ENCODE peak calls at places on chromosomes 4 and X, in ten cellular contexts. One of them, this sample, is unnamed.

GRCh38 chrX:103092942-103093341 is at the start of gene NXF3:
- DNase-seq in GM23338: no peak
- DNase-seq in PC-3: no peak
- DNase-seq in hepatocyte: no peak
- DNase-seq in PC-9: no peak
- DNase-seq in H1: no peak
- DNase-seq in mammary epithelial cell: no peak
- DNase-seq in K562: no peak
- DNase-seq in OCI-LY7: no peak
- DNase-seq in IMR-90: no peak
- DNase-seq in this sample: no peak

GRCh38 chrX:105845661-105846060 is 23.3 kb downstream of the NRK start:
- DNase-seq in H1: no peak
- DNase-seq in GM23338: peak; percentile 25
- DNase-seq in hepatocyte: no peak
- DNase-seq in IMR-90: no peak
- DNase-seq in PC-9: no peak
- DNase-seq in PC-3: peak; percentile 8
- DNase-seq in K562: no peak
- DNase-seq in mammary epithelial cell: no peak
- DNase-seq in OCI-LY7: no peak
- DNase-seq in this sample: no peak

GRCh38 chr4:94412019-94413017 is 39.4 kb upstream of the PDLIM5 start:
- DNase-seq in PC-3: peak; percentile 85
- DNase-seq in H1: no peak
- DNase-seq in IMR-90: peak; percentile 79
- DNase-seq in mammary epithelial cell: peak; percentile 64
- DNase-seq in PC-9: peak; percentile 57
- DNase-seq in hepatocyte: peak; percentile 38
- DNase-seq in K562: peak; percentile 69
- DNase-seq in OCI-LY7: no peak
- DNase-seq in GM23338: no peak
- DNase-seq in this sample: no peak

GRCh38 chr4:29405151-29405550 is 1315.0 kb upstream of the PCDH7 start:
- DNase-seq in OCI-LY7: no peak
- DNase-seq in H1: no peak
- DNase-seq in K562: no peak
- DNase-seq in hepatocyte: no peak
- DNase-seq in PC-9: no peak
- DNase-seq in IMR-90: peak; percentile 16
- DNase-seq in mammary epithelial cell: no peak
- DNase-seq in GM23338: no peak
- DNase-seq in PC-3: no peak
- DNase-seq in this sample: no peak

GRCh38 chr4:185396724-185397402 is at the start of gene ANKRD37:
- DNase-seq in GM23338: peak; percentile 93
- DNase-seq in H1: peak; percentile 92
- DNase-seq in PC-3: peak; percentile 48
- DNase-seq in K562: no peak
- DNase-seq in IMR-90: peak; percentile 19
- DNase-seq in mammary epithelial cell: peak; percentile 76
- DNase-seq in OCI-LY7: no peak
- DNase-seq in hepatocyte: peak; percentile 68
- DNase-seq in PC-9: peak; percentile 86
- DNase-seq in this sample: no peak

GRCh38 chrX:77733342-77733741 is 52.7 kb downstream of the ATRX start:
- DNase-seq in GM23338: no peak
- DNase-seq in PC-3: no peak
- DNase-seq in OCI-LY7: no peak
- DNase-seq in K562: no peak
- DNase-seq in mammary epithelial cell: no peak
- DNase-seq in H1: no peak
- DNase-seq in hepatocyte: no peak
- DNase-seq in IMR-90: no peak
- DNase-seq in PC-9: no peak
- DNase-seq in this sample: no peak

GRCh38 chr4:96955226-96955625 is 1115.3 kb downstream of the PDHA2 start:
- DNase-seq in H1: no peak
- DNase-seq in PC-9: no peak
- DNase-seq in GM23338: no peak
- DNase-seq in OCI-LY7: no peak
- DNase-seq in IMR-90: no peak
- DNase-seq in PC-3: no peak
- DNase-seq in mammary epithelial cell: no peak
- DNase-seq in K562: no peak
- DNase-seq in hepatocyte: no peak
- DNase-seq in this sample: no peak

GRCh38 chr4:8117278-8117682 is 41.3 kb downstream of the ABLIM2 start:
- DNase-seq in H1: peak; percentile 81
- DNase-seq in OCI-LY7: peak; percentile 88
- DNase-seq in K562: peak; percentile 71
- DNase-seq in GM23338: peak; percentile 77
- DNase-seq in mammary epithelial cell: peak; percentile 6
- DNase-seq in PC-3: peak; percentile 52
- DNase-seq in hepatocyte: peak; percentile 33
- DNase-seq in PC-9: peak; percentile 49
- DNase-seq in IMR-90: peak; percentile 3
- DNase-seq in this sample: peak; percentile 45

GRCh38 chrX:137746289-137746688 is 180.4 kb downstream of the ZIC3 start:
- DNase-seq in PC-3: no peak
- DNase-seq in GM23338: no peak
- DNase-seq in mammary epithelial cell: no peak
- DNase-seq in IMR-90: no peak
- DNase-seq in OCI-LY7: no peak
- DNase-seq in K562: no peak
- DNase-seq in PC-9: no peak
- DNase-seq in H1: no peak
- DNase-seq in hepatocyte: no peak
- DNase-seq in this sample: no peak

GRCh38 chr4:8269535-8270417 is at the start of gene HTRA3:
- DNase-seq in K562: no peak
- DNase-seq in mammary epithelial cell: no peak
- DNase-seq in H1: peak; percentile 73
- DNase-seq in PC-3: peak; percentile 33
- DNase-seq in hepatocyte: peak; percentile 68
- DNase-seq in PC-9: no peak
- DNase-seq in IMR-90: peak; percentile 31
- DNase-seq in GM23338: peak; percentile 74
- DNase-seq in OCI-LY7: no peak
- DNase-seq in this sample: peak; percentile 76

GRCh38 chr4:53563824-53564223 is 27.5 kb downstream of the LNX1 start:
- DNase-seq in OCI-LY7: no peak
- DNase-seq in K562: no peak
- DNase-seq in IMR-90: peak; percentile 89
- DNase-seq in H1: no peak
- DNase-seq in PC-3: peak; percentile 72
- DNase-seq in hepatocyte: no peak
- DNase-seq in PC-9: no peak
- DNase-seq in GM23338: no peak
- DNase-seq in mammary epithelial cell: peak; percentile 95
- DNase-seq in this sample: no peak

GRCh38 chrX:39814391-39814790 is 283.4 kb downstream of the BCOR start:
- DNase-seq in PC-9: no peak
- DNase-seq in H1: no peak
- DNase-seq in IMR-90: peak; percentile 23
- DNase-seq in hepatocyte: peak; percentile 39
- DNase-seq in mammary epithelial cell: no peak
- DNase-seq in K562: peak; percentile 53
- DNase-seq in GM23338: peak; percentile 43
- DNase-seq in PC-3: peak; percentile 38
- DNase-seq in OCI-LY7: peak; percentile 53
- DNase-seq in this sample: no peak

GRCh38 chr4:76703123-76703490 is 194.8 kb downstream of the SOWAHB start:
- DNase-seq in PC-9: peak; percentile 78
- DNase-seq in K562: no peak
- DNase-seq in mammary epithelial cell: peak; percentile 69
- DNase-seq in H1: no peak
- DNase-seq in hepatocyte: peak; percentile 25
- DNase-seq in PC-3: peak; percentile 85
- DNase-seq in OCI-LY7: no peak
- DNase-seq in IMR-90: no peak
- DNase-seq in GM23338: no peak
- DNase-seq in this sample: no peak

GRCh38 chrX:41796577-41796976 is 72.6 kb downstream of the GPR82 start:
- DNase-seq in OCI-LY7: no peak
- DNase-seq in PC-3: no peak
- DNase-seq in PC-9: no peak
- DNase-seq in mammary epithelial cell: no peak
- DNase-seq in H1: no peak
- DNase-seq in K562: no peak
- DNase-seq in GM23338: no peak
- DNase-seq in IMR-90: no peak
- DNase-seq in hepatocyte: no peak
- DNase-seq in this sample: no peak

GRCh38 chr4:83174844-83175414 is 60.4 kb upstream of the PLAC8 start:
- DNase-seq in OCI-LY7: no peak
- DNase-seq in hepatocyte: no peak
- DNase-seq in PC-3: no peak
- DNase-seq in H1: no peak
- DNase-seq in K562: no peak
- DNase-seq in PC-9: no peak
- DNase-seq in GM23338: no peak
- DNase-seq in IMR-90: no peak
- DNase-seq in mammary epithelial cell: no peak
- DNase-seq in this sample: no peak
- H3K4me2 ChIP-seq in OCI-LY7: peak overlapping the region; percentile 6
- H3K4me2 ChIP-seq in hepatocyte: no peak overlapping the region
- H3K4me2 ChIP-seq in PC-3: no peak overlapping the region
- H3K4me2 ChIP-seq in H1: no peak overlapping the region
- H3K4me2 ChIP-seq in K562: no peak overlapping the region
- H3K4me2 ChIP-seq in PC-9: no peak overlapping the region
- H3K4me2 ChIP-seq in GM23338: no peak overlapping the region
- H3K4me2 ChIP-seq in IMR-90: no peak overlapping the region
- H3K4me2 ChIP-seq in mammary epithelial cell: no peak overlapping the region
- H3K4me2 ChIP-seq in this sample: no peak overlapping the region

GRCh38 chr4:3337357-3337732 is 44.5 kb downstream of the RGS12 start:
- DNase-seq in PC-9: no peak
- DNase-seq in IMR-90: no peak
- DNase-seq in hepatocyte: no peak
- DNase-seq in OCI-LY7: no peak
- DNase-seq in K562: no peak
- DNase-seq in mammary epithelial cell: no peak
- DNase-seq in GM23338: no peak
- DNase-seq in H1: no peak
- DNase-seq in PC-3: no peak
- DNase-seq in this sample: no peak

GRCh38 chr4:3334316-3334715 is 41.5 kb downstream of the RGS12 start:
- DNase-seq in GM23338: no peak
- DNase-seq in hepatocyte: no peak
- DNase-seq in PC-3: no peak
- DNase-seq in OCI-LY7: no peak
- DNase-seq in H1: no peak
- DNase-seq in PC-9: no peak
- DNase-seq in K562: no peak
- DNase-seq in mammary epithelial cell: no peak
- DNase-seq in IMR-90: no peak
- DNase-seq in this sample: no peak

GRCh38 chr4:3336389-3337356 is 43.9 kb downstream of the RGS12 start:
- DNase-seq in mammary epithelial cell: no peak
- DNase-seq in PC-9: no peak
- DNase-seq in GM23338: no peak
- DNase-seq in IMR-90: no peak
- DNase-seq in OCI-LY7: no peak
- DNase-seq in PC-3: peak; percentile 59
- DNase-seq in K562: no peak
- DNase-seq in hepatocyte: no peak
- DNase-seq in H1: no peak
- DNase-seq in this sample: no peak

GRCh38 chr4:3335385-3335784 is 42.6 kb downstream of the RGS12 start:
- DNase-seq in PC-9: no peak
- DNase-seq in mammary epithelial cell: no peak
- DNase-seq in PC-3: no peak
- DNase-seq in hepatocyte: no peak
- DNase-seq in IMR-90: no peak
- DNase-seq in OCI-LY7: no peak
- DNase-seq in K562: no peak
- DNase-seq in GM23338: no peak
- DNase-seq in H1: no peak
- DNase-seq in this sample: no peak

GRCh38 chr4:3335982-3336381 is 43.2 kb downstream of the RGS12 start:
- DNase-seq in PC-9: no peak
- DNase-seq in K562: no peak
- DNase-seq in GM23338: no peak
- DNase-seq in H1: no peak
- DNase-seq in hepatocyte: no peak
- DNase-seq in OCI-LY7: no peak
- DNase-seq in PC-3: no peak
- DNase-seq in mammary epithelial cell: no peak
- DNase-seq in IMR-90: no peak
- DNase-seq in this sample: no peak
- H4K20me1 ChIP-seq in PC-9: no peaks in the 10 kb centered on the region
- H4K20me1 ChIP-seq in K562: peaks cover 10% of the 10 kb centered on the region
- H4K20me1 ChIP-seq in GM23338: no peaks in the 10 kb centered on the region
- H4K20me1 ChIP-seq in H1: peaks cover 4% of the 10 kb centered on the region
- H4K20me1 ChIP-seq in hepatocyte: peaks cover 16% of the 10 kb centered on the region
- H4K20me1 ChIP-seq in OCI-LY7: no peaks in the 10 kb centered on the region
- H4K20me1 ChIP-seq in PC-3: no peaks in the 10 kb centered on the region
- H4K20me1 ChIP-seq in mammary epithelial cell: no peaks in the 10 kb centered on the region
- H4K20me1 ChIP-seq in IMR-90: peaks cover 24% of the 10 kb centered on the region
- H4K20me1 ChIP-seq in this sample: peaks cover 34% of the 10 kb centered on the region

DNA sequence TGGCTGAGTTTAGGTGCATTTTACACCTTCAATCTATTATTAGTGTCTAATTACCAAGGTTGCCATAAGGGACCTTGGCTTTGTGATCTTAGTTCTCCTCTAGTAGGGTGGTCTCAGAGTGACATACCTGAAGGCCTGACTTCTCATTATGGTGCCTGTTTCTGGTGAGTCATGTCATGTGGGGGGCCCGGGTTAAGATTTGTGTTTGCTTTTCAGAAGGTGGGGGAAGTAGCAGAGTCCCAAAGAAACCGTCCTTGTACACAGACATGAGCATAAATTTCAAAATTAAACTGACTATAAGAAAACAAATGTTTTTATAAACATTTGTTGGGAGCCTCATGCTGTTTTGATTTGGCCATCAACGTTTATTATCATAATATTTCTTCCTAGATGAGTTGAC is 74.5 kb downstream of the HHIP start:
- DNase-seq in PC-9: no peak
- DNase-seq in H1: no peak
- DNase-seq in PC-3: no peak
- DNase-seq in GM23338: no peak
- DNase-seq in mammary epithelial cell: no peak
- DNase-seq in OCI-LY7: no peak
- DNase-seq in K562: no peak
- DNase-seq in hepatocyte: no peak
- DNase-seq in IMR-90: no peak
- DNase-seq in this sample: no peak
- H3K4me2 ChIP-seq in PC-9: no peak overlapping the region
- H3K4me2 ChIP-seq in H1: no peak overlapping the region
- H3K4me2 ChIP-seq in PC-3: no peak overlapping the region
- H3K4me2 ChIP-seq in GM23338: no peak overlapping the region
- H3K4me2 ChIP-seq in mammary epithelial cell: no peak overlapping the region
- H3K4me2 ChIP-seq in OCI-LY7: no peak overlapping the region
- H3K4me2 ChIP-seq in K562: no peak overlapping the region
- H3K4me2 ChIP-seq in hepatocyte: no peak overlapping the region
- H3K4me2 ChIP-seq in IMR-90: no peak overlapping the region
- H3K4me2 ChIP-seq in this sample: no peak overlapping the region

DNA sequence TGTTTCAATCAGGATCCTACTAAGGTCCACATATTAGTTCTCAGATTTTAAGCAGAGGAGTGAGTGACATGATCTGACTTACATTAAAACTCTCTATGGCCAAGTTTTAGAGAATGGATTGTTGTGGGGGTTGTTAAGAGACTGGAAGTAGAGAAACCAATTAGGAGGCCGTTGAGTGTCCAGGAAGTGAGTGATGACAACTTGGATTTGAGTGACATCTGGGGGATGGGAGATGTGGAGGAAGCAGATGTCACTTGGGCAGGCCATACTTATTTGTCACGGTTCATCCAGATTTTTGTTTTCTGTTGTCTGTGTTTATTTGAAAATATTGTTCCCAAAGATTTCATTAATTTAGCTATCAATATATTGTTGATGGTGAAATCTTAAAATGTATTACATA is 28.3 kb downstream of the ADD1 start:
- DNase-seq in PC-3: peak; percentile 7
- DNase-seq in hepatocyte: no peak
- DNase-seq in H1: no peak
- DNase-seq in OCI-LY7: no peak
- DNase-seq in mammary epithelial cell: no peak
- DNase-seq in IMR-90: no peak
- DNase-seq in K562: peak; percentile 45
- DNase-seq in PC-9: no peak
- DNase-seq in GM23338: no peak
- DNase-seq in this sample: no peak
- H4K20me1 ChIP-seq in PC-3: no peaks in the 10 kb centered on the region
- H4K20me1 ChIP-seq in hepatocyte: peaks cover 84% of the 10 kb centered on the region
- H4K20me1 ChIP-seq in H1: peaks cover 1% of the 10 kb centered on the region
- H4K20me1 ChIP-seq in OCI-LY7: no peaks in the 10 kb centered on the region
- H4K20me1 ChIP-seq in mammary epithelial cell: no peaks in the 10 kb centered on the region
- H4K20me1 ChIP-seq in IMR-90: peaks cover 68% of the 10 kb centered on the region
- H4K20me1 ChIP-seq in K562: peaks cover 37% of the 10 kb centered on the region
- H4K20me1 ChIP-seq in PC-9: no peaks in the 10 kb centered on the region
- H4K20me1 ChIP-seq in GM23338: peaks cover 6% of the 10 kb centered on the region
- H4K20me1 ChIP-seq in this sample: peaks cover 57% of the 10 kb centered on the region